ENCODE peak calls at places on chromosomes 16 and 17, in eight cellular contexts. D is lung, J is fibroblast of lung, T is cardiac muscle cell, M is astrocyte, Y is pancreas, L is small intestine, R is colonic mucosa. V is an unnamed sample.

GRCh38 chr17:41571561-41572434 is at the start of gene KRT9:
- DNase-seq in R (no peak), M (no peak), D (no peak), J (no peak), T (no peak), Y (no peak), L (no peak), V (no peak)

GRCh38 chr17:82031885-82032627 is 578 bp downstream of the RAC3 start:
- DNase-seq in T (no peak), M (no peak), D (no peak), Y (peak; percentile 79), L (peak; percentile 74), R (peak; percentile 80), J (no peak), V (peak; percentile 39)

GRCh38 chr16:64426131-64426666 is 695.7 kb downstream of the CDH11 start:
- DNase-seq in D (no peak), J (no peak), R (no peak), Y (no peak), T (no peak), M (no peak), L (no peak), V (no peak)

GRCh38 chr17:73099504-73099903 is 7.0 kb upstream of the SLC39A11 start:
- DNase-seq in J (no peak), L (no peak), M (no peak), D (no peak), T (no peak), Y (no peak), R (no peak), V (no peak)

GRCh38 chr17:80991645-80992076 is at the start of gene CHMP6:
- DNase-seq in J (peak; percentile 80), L (peak; percentile 63), R (peak; percentile 72), D (peak; percentile 71), Y (peak; percentile 80), M (peak; percentile 66), T (peak; percentile 84), V (peak; percentile 83)

GRCh38 chr17:13698832-13699231 is 97.1 kb upstream of the HS3ST3A1 start:
- DNase-seq in M (no peak), T (no peak), L (no peak), D (no peak), Y (no peak), R (no peak), J (no peak), V (no peak)

GRCh38 chr17:7077911-7078546 is 2.0 kb downstream of the CLEC10A start:
- DNase-seq in J (no peak), M (no peak), D (no peak), R (no peak), Y (no peak), L (no peak), T (no peak), V (no peak)

GRCh38 chr16:53103811-53104210 is 49.0 kb downstream of the CHD9 start:
- DNase-seq in Y (no peak), M (peak; percentile 45), L (no peak), D (no peak), T (no peak), J (peak; percentile 62), R (no peak), V (no peak)

GRCh38 chr17:40818733-40819527 is 3.5 kb downstream of the KRT10 start:
- DNase-seq in J (peak; percentile 82), Y (peak; percentile 79), L (peak; percentile 78), M (peak; percentile 56), D (peak; percentile 83), T (peak; percentile 91), R (peak; percentile 78), V (peak; percentile 86)

GRCh38 chr16:81729451-81729850 is 49.6 kb upstream of the PLCG2 start:
- DNase-seq in Y (no peak), M (no peak), T (no peak), J (no peak), D (no peak), R (no peak), L (no peak), V (no peak)

GRCh38 chr17:71922439-71922838 is 198.4 kb upstream of the SOX9 start:
- DNase-seq in M (peak; percentile 89), L (no peak), D (no peak), Y (no peak), R (no peak), T (peak; percentile 30), J (peak; percentile 91), V (no peak)

GRCh38 chr16:9260665-9261064 is 169.2 kb downstream of the HAPSTR1 start:
- DNase-seq in D (no peak), T (no peak), L (peak; percentile 37), R (peak; percentile 42), Y (peak; percentile 73), M (no peak), J (no peak), V (no peak)

GRCh38 chr17:79946352-79947231 is 89.1 kb downstream of the TBC1D16 start:
- DNase-seq in R (peak; percentile 15), D (no peak), T (no peak), L (no peak), Y (peak; percentile 25), M (no peak), J (no peak), V (no peak)

GRCh38 chr16:56998861-56999260 is 9.5 kb downstream of the NLRC5 start:
- DNase-seq in D (no peak), R (no peak), M (no peak), Y (no peak), L (no peak), J (no peak), T (no peak), V (no peak)

GRCh38 chr16:22217890-22218730 is 12.0 kb downstream of the EEF2K start:
- DNase-seq in L (no peak), T (no peak), D (no peak), Y (no peak), M (no peak), J (no peak), R (no peak), V (no peak)

GRCh38 chr17:238964-239259 is 57.5 kb upstream of the DOC2B start:
- DNase-seq in M (no peak), Y (peak; percentile 1), L (no peak), T (no peak), D (no peak), R (peak; percentile 12), J (no peak), V (no peak)

GRCh38 chr17:4229627-4230026 is 34.2 kb downstream of the ANKFY1 start:
- DNase-seq in Y (peak; percentile 43), J (peak; percentile 89), T (peak; percentile 79), R (no peak), M (peak; percentile 87), L (no peak), D (no peak), V (no peak)

GRCh38 chr17:83191388-83192160 is 112.2 kb downstream of the METRNL start:
- DNase-seq in R (no peak), M (no peak), J (no peak), L (no peak), T (no peak), Y (peak; percentile 14), D (peak; percentile 26), V (no peak)

DNA sequence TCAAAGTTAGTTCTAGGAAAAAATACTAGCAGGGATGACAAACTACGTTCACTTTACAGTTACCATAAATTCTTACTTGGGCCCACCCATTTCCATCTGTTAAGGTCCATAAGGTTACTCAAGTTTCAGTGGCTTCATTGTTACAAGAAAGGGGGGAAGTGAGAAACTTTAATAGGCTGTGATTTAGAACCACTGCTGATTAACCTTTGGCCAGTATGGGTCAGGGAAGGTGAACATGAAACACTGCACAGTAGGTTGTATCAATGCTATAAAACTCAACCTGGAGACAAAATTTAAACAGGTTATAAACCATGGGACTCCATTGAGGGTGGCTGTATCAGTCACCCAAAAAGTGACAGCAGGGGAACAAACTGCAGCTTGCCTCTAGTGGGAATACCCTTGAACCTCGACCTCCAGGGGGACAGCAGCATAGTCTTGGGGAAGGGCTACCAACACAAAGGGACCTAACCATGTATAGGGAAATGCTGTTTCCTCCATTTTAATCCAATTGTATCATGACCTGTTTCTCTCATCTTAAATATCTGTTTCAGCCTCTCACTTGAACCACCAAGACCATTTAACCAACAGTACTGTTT is 10.4 kb downstream of the PTRH2 start:
- DNase-seq in M (no peak), T (no peak), R (no peak), J (no peak), L (peak; percentile 57), Y (no peak), D (no peak), V (no peak)
- H3K27ac ChIP-seq in M (no peak overlapping the region), T (peak overlapping the region; percentile 42), R (no peak overlapping the region), J (no peak overlapping the region), L (no peak overlapping the region), Y (no peak overlapping the region), D (no peak overlapping the region), V (peak overlapping the region; percentile 15)

DNA sequence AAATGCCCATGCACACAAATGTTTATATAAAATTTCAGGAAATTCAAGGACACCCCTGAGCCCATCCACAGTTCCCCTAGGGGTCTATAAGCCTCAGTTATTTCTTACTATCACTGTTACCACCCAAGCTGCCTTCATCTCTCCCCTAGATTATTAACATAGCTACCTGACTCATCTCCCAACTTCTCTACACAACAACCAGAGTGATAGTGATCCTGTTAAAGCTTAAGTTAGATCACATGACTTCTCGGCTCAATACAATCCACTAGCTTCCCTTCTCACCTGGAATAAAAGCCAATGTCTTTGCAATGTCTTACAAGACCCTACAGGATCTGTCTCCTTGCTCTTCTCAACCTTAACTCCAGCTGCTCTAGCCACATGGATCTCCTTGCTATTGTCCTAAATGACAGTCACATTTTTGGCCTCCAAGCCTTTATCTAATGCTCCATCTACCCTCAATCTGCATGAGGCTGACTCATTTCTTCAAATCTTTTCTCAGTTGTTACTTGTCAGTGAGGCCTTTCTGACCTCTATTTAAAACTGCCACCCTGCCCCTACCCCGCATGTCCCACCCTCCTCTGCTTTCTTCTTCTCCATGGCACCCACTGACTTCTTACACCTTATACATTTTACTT is 5.4 kb upstream of the LIG3 start:
- DNase-seq in L (no peak), J (no peak), R (no peak), Y (no peak), M (no peak), D (no peak), T (no peak), V (no peak)
- H3K27ac ChIP-seq in L (no peak overlapping the region), J (no peak overlapping the region), R (no peak overlapping the region), Y (no peak overlapping the region), M (no peak overlapping the region), D (no peak overlapping the region), T (no peak overlapping the region), V (no peak overlapping the region)

GRCh38 chr16:89921699-89922476 is 1.3 kb upstream of the TUBB3 start:
- DNase-seq in T (peak; percentile 96), R (peak; percentile 54), M (peak; percentile 91), D (peak; percentile 73), L (no peak), J (peak; percentile 96), Y (no peak), V (no peak)
- H3K27ac ChIP-seq in T (no peak overlapping the region), R (peak overlapping the region; percentile 85), M (peak overlapping the region; percentile 99), D (peak overlapping the region; percentile 63), L (peak overlapping the region; percentile 32), J (peak overlapping the region; percentile 99), Y (peak overlapping the region; percentile 80), V (no peak overlapping the region)

DNA sequence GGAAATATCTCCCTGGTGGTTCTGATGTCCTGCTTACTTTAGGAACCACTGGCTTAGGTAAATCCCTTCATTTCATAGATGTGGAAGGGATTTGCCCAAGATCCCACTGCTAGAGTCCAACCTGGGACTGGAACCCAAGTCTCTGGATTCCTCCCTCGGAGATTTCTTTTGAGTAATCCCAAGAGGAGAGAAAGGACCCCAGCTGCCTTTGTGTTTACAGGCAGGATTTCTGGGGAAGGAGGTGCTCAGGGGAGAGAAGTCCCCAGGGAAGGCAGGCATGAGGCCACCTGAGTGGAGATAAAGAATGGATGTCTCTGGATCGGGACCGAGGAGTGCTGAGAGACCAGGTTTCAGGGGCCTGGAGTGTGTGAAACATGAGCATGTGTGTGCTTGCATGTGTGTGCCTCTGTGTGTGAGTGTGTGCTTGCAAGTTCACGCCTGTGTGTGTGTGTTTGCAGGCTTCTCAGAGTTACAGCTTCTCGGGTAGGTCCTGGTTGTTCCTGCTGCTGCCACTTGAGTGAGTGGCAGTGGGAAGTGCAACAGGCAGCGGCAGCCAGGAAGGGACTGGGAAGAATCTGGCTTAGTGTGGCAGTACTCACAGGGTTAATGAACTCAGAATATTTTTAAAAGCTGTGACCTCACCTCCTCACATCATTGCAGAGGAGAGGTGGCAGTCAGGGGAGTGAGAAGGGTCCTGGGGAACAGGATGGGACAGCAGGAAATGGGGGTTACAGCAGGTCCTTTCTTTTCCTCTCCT is 2.2 kb downstream of the KCNH6 start:
- DNase-seq in J (no peak), M (no peak), D (no peak), T (no peak), L (no peak), Y (no peak), R (no peak), V (no peak)
- H3K27ac ChIP-seq in J (no peak overlapping the region), M (no peak overlapping the region), D (no peak overlapping the region), T (no peak overlapping the region), L (no peak overlapping the region), Y (no peak overlapping the region), R (no peak overlapping the region), V (no peak overlapping the region)

V was measured in CD4-positive, CD25-positive, alpha-beta regulatory T cell.